ENCODE peak calls at places on chromosomes 6 and 20, in seven cellular contexts. One of them, this sample, is unnamed. For H3K4me1, the result is how much of the 10 kb centered on the place peaks cover.

GRCh38 chr6:144437105-144437504 is 152.0 kb downstream of the UTRN start:
- DNase-seq in sigmoid colon: no peak
- DNase-seq in A549: no peak
- DNase-seq in SK-N-SH: no peak
- DNase-seq in tibial nerve: no peak
- DNase-seq in suprapubic skin: no peak
- DNase-seq in K562: no peak
- DNase-seq in this sample: no peak

GRCh38 chr6:136782021-136782770 is 10.1 kb downstream of the MAP3K5 start:
- DNase-seq in suprapubic skin: no peak
- DNase-seq in sigmoid colon: no peak
- DNase-seq in SK-N-SH: no peak
- DNase-seq in A549: no peak
- DNase-seq in tibial nerve: no peak
- DNase-seq in K562: no peak
- DNase-seq in this sample: no peak

GRCh38 chr20:24720957-24721356 is 228.1 kb upstream of the CST7 start:
- DNase-seq in sigmoid colon: no peak
- DNase-seq in K562: no peak
- DNase-seq in A549: no peak
- DNase-seq in tibial nerve: no peak
- DNase-seq in suprapubic skin: no peak
- DNase-seq in SK-N-SH: no peak
- DNase-seq in this sample: no peak

GRCh38 chr6:117265425-117266266 is at the start of gene VGLL2:
- DNase-seq in A549: no peak
- DNase-seq in suprapubic skin: peak
- DNase-seq in tibial nerve: no peak
- DNase-seq in SK-N-SH: peak
- DNase-seq in K562: no peak
- DNase-seq in sigmoid colon: peak
- DNase-seq in this sample: no peak

GRCh38 chr6:38543022-38543421 is 96.7 kb downstream of the BTBD9 start:
- DNase-seq in SK-N-SH: no peak
- DNase-seq in K562: no peak
- DNase-seq in sigmoid colon: no peak
- DNase-seq in A549: no peak
- DNase-seq in suprapubic skin: no peak
- DNase-seq in tibial nerve: no peak
- DNase-seq in this sample: no peak

GRCh38 chr6:159838020-159838744 is 38.1 kb downstream of the PNLDC1 start:
- DNase-seq in A549: no peak
- DNase-seq in SK-N-SH: no peak
- DNase-seq in suprapubic skin: no peak
- DNase-seq in tibial nerve: no peak
- DNase-seq in K562: no peak
- DNase-seq in sigmoid colon: no peak
- DNase-seq in this sample: no peak

GRCh38 chr20:58907481-58908137 is 55.1 kb downstream of the GNAS start:
- DNase-seq in A549: peak
- DNase-seq in sigmoid colon: peak
- DNase-seq in K562: peak
- DNase-seq in suprapubic skin: peak
- DNase-seq in SK-N-SH: peak
- DNase-seq in tibial nerve: peak
- DNase-seq in this sample: peak

GRCh38 chr6:15065603-15066002 is 180.3 kb upstream of the JARID2 start:
- DNase-seq in tibial nerve: no peak
- DNase-seq in SK-N-SH: no peak
- DNase-seq in suprapubic skin: no peak
- DNase-seq in A549: no peak
- DNase-seq in sigmoid colon: no peak
- DNase-seq in K562: no peak
- DNase-seq in this sample: no peak

GRCh38 chr6:126821706-126822105 is 296.8 kb upstream of the RSPO3 start:
- DNase-seq in tibial nerve: no peak
- DNase-seq in K562: no peak
- DNase-seq in suprapubic skin: no peak
- DNase-seq in A549: no peak
- DNase-seq in SK-N-SH: no peak
- DNase-seq in sigmoid colon: no peak
- DNase-seq in this sample: no peak

GRCh38 chr20:64261138-64261537 is 5.6 kb downstream of the PCMTD2 start:
- DNase-seq in sigmoid colon: peak
- DNase-seq in K562: no peak
- DNase-seq in tibial nerve: no peak
- DNase-seq in suprapubic skin: no peak
- DNase-seq in A549: no peak
- DNase-seq in SK-N-SH: peak
- DNase-seq in this sample: no peak

GRCh38 chr6:34027445-34027936 is 118.4 kb downstream of the GRM4 start:
- DNase-seq in SK-N-SH: peak
- DNase-seq in suprapubic skin: no peak
- DNase-seq in K562: peak
- DNase-seq in A549: peak
- DNase-seq in sigmoid colon: no peak
- DNase-seq in tibial nerve: no peak
- DNase-seq in this sample: peak

GRCh38 chr6:72616406-72617015 is 5.4 kb upstream of the KCNQ5 start:
- DNase-seq in tibial nerve: no peak
- DNase-seq in suprapubic skin: no peak
- DNase-seq in sigmoid colon: no peak
- DNase-seq in K562: no peak
- DNase-seq in A549: peak
- DNase-seq in SK-N-SH: peak
- DNase-seq in this sample: no peak

GRCh38 chr6:43496370-43497128 is 13.6 kb downstream of the LRRC73 start:
- DNase-seq in SK-N-SH: peak
- DNase-seq in suprapubic skin: no peak
- DNase-seq in K562: peak
- DNase-seq in sigmoid colon: no peak
- DNase-seq in A549: peak
- DNase-seq in tibial nerve: no peak
- DNase-seq in this sample: no peak

GRCh38 chr20:62609811-62610757 is 32.2 kb upstream of the SLCO4A1 start:
- DNase-seq in K562: no peak
- DNase-seq in SK-N-SH: no peak
- DNase-seq in tibial nerve: no peak
- DNase-seq in A549: no peak
- DNase-seq in sigmoid colon: no peak
- DNase-seq in suprapubic skin: no peak
- DNase-seq in this sample: peak
- H3K4me1 ChIP-seq in K562: under half
- H3K4me1 ChIP-seq in SK-N-SH: under half
- H3K4me1 ChIP-seq in tibial nerve: under half
- H3K4me1 ChIP-seq in A549: under half
- H3K4me1 ChIP-seq in sigmoid colon: under half
- H3K4me1 ChIP-seq in suprapubic skin: under half
- H3K4me1 ChIP-seq in this sample: under half

DNA sequence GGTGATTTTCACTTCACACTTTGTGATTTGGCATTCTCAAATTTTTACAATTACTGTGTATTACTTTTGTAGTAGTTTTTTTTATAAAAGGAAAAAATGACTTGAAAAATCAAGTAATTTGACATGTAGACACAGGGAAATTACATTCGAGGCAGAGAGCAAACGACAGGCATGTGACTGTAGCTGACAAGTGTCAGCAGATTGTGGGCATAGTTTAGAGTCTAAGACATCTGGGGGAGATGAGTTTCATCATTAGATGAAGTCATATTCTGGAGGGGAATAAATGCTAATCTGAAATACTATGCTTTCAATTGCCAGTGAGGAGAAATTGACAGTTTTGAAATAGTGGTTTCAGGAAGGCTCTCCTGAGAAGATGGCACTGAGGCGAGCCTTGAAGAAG is 126.0 kb downstream of the MTHFD1L start:
- DNase-seq in tibial nerve: no peak
- DNase-seq in K562: no peak
- DNase-seq in SK-N-SH: no peak
- DNase-seq in suprapubic skin: no peak
- DNase-seq in A549: no peak
- DNase-seq in sigmoid colon: no peak
- DNase-seq in this sample: no peak
- TF ChIP-seq EP300 in tibial nerve: no peak
- TF ChIP-seq EP300 in K562: no peak
- TF ChIP-seq EP300 in SK-N-SH: no peak
- TF ChIP-seq EP300 in suprapubic skin: no peak
- TF ChIP-seq EP300 in A549: no peak
- TF ChIP-seq EP300 in sigmoid colon: no peak
- TF ChIP-seq EP300 in this sample: no peak

DNA sequence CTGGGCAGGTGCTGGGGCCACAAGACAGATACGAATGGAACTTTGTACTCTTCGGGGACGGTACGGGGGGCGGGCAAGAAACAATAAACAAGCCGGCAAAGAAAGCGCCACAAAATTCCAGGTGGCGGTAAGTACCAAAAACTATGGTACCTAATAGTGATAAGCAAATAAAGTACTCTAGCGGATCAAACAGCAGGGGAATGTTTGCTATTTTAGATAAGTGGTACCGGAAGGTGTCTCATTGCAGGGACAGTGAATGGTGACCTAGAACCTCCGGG is 15.1 kb upstream of the RIPK1 start:
- DNase-seq in K562: no peak
- DNase-seq in A549: no peak
- DNase-seq in sigmoid colon: no peak
- DNase-seq in tibial nerve: no peak
- DNase-seq in suprapubic skin: no peak
- DNase-seq in SK-N-SH: no peak
- DNase-seq in this sample: no peak
- H3K4me3 ChIP-seq in K562: peak
- H3K4me3 ChIP-seq in A549: peak
- H3K4me3 ChIP-seq in sigmoid colon: peak
- H3K4me3 ChIP-seq in tibial nerve: peak
- H3K4me3 ChIP-seq in suprapubic skin: peak
- H3K4me3 ChIP-seq in SK-N-SH: peak
- H3K4me3 ChIP-seq in this sample: peak

GRCh38 chr6:68709091-68709490 is 74.0 kb downstream of the ADGRB3 start:
- DNase-seq in A549: no peak
- DNase-seq in SK-N-SH: no peak
- DNase-seq in suprapubic skin: no peak
- DNase-seq in tibial nerve: no peak
- DNase-seq in sigmoid colon: no peak
- DNase-seq in K562: no peak
- DNase-seq in this sample: no peak
- H3K4me1 ChIP-seq in A549: under half
- H3K4me1 ChIP-seq in SK-N-SH: under half
- H3K4me1 ChIP-seq in suprapubic skin: under half
- H3K4me1 ChIP-seq in tibial nerve: under half
- H3K4me1 ChIP-seq in sigmoid colon: under half
- H3K4me1 ChIP-seq in K562: under half
- H3K4me1 ChIP-seq in this sample: under half

This sample was measured in upper lobe of left lung.